ENCODE peak calls at places on chromosomes 7 and 10, in four cellular contexts. J is CD4-positive, alpha-beta T cell; K is Kasumi-1; L is PC-3. T is an unnamed sample.

GRCh38 chr7:2141011-2141410 is 91.7 kb downstream of the MAD1L1 start:
- DNase-seq in J (no peak), K (no peak), L (no peak), T (no peak)

GRCh38 chr10:122475130-122475529 is 13.8 kb downstream of the HTRA1 start:
- DNase-seq in J (no peak), K (no peak), L (no peak), T (no peak)

GRCh38 chr7:157713591-157713990 is 376.8 kb downstream of the DNAJB6 start:
- DNase-seq in J (no peak), K (no peak), L (no peak), T (no peak)

GRCh38 chr10:29482591-29483421 is 152.0 kb downstream of the SVIL start:
- DNase-seq in J (no peak), K (peak), L (no peak), T (peak)

GRCh38 chr7:41696323-41696916 is 6.5 kb downstream of the INHBA start:
- DNase-seq in J (no peak), K (peak), L (peak), T (no peak)

GRCh38 chr7:20260219-20260618 is 43.0 kb upstream of the MACC1 start:
- DNase-seq in J (no peak), K (no peak), L (no peak), T (no peak)

GRCh38 chr10:93821051-93821772 is 63.5 kb downstream of the LGI1 start:
- DNase-seq in J (no peak), K (peak), L (peak), T (no peak)

GRCh38 chr7:140061607-140061930 is 1.2 kb downstream of the PARP12 start:
- DNase-seq in J (no peak), K (no peak), L (peak), T (no peak)

GRCh38 chr10:127649642-127650041 is 87.3 kb upstream of the FOXI2 start:
- DNase-seq in J (no peak), K (no peak), L (peak), T (no peak)

GRCh38 chr7:115009139-115009538 is 87.2 kb downstream of the MDFIC start:
- DNase-seq in J (no peak), K (no peak), L (peak), T (no peak)

GRCh38 chr10:132532784-132533560 is 4.6 kb upstream of the INPP5A start:
- DNase-seq in J (no peak), K (no peak), L (peak), T (no peak)

GRCh38 chr10:79066460-79067240 is 2.1 kb upstream of the ZMIZ1 start:
- DNase-seq in J (no peak), K (peak), L (peak), T (no peak)

GRCh38 chr7:40471891-40472290 is 337.1 kb downstream of the SUGCT start:
- DNase-seq in J (no peak), K (no peak), L (no peak), T (no peak)

GRCh38 chr7:2508327-2509231 is 11.0 kb upstream of the LFNG start:
- DNase-seq in J (peak), K (peak), L (no peak), T (peak)

GRCh38 chr10:18625906-18626305 is 25.5 kb downstream of the NSUN6 start:
- DNase-seq in J (no peak), K (no peak), L (no peak), T (no peak)

GRCh38 chr10:84368828-84369227 is 40.4 kb downstream of the CCSER2 start:
- DNase-seq in J (no peak), K (no peak), L (no peak), T (no peak)